ENCODE peak calls at places on chromosomes 5 and 9, in nine cellular contexts. One of them, this sample, is unnamed. For H3K27me3, the result is how much of the 10 kb centered on the place peaks cover.

GRCh38 chr9:114681594-114682332 is at the start of gene TEX48:
- DNase-seq in tibial nerve: peak
- DNase-seq in stomach: peak
- DNase-seq in uterus: peak
- DNase-seq in gastrocnemius medialis: peak
- DNase-seq in transverse colon: peak
- DNase-seq in spleen: peak
- DNase-seq in breast epithelium: no peak
- DNase-seq in ovary: no peak
- DNase-seq in this sample: no peak

GRCh38 chr9:129962376-129962765 is 80.6 kb downstream of the FNBP1 start:
- DNase-seq in tibial nerve: no peak
- DNase-seq in stomach: no peak
- DNase-seq in uterus: no peak
- DNase-seq in gastrocnemius medialis: no peak
- DNase-seq in transverse colon: no peak
- DNase-seq in spleen: no peak
- DNase-seq in breast epithelium: no peak
- DNase-seq in ovary: no peak
- DNase-seq in this sample: no peak

GRCh38 chr5:151528996-151529395 is 62.1 kb downstream of the FAT2 start:
- DNase-seq in tibial nerve: no peak
- DNase-seq in stomach: no peak
- DNase-seq in uterus: no peak
- DNase-seq in gastrocnemius medialis: no peak
- DNase-seq in transverse colon: no peak
- DNase-seq in spleen: no peak
- DNase-seq in breast epithelium: no peak
- DNase-seq in ovary: no peak
- DNase-seq in this sample: no peak

GRCh38 chr5:159301351-159301911 is 28.9 kb downstream of the IL12B start:
- DNase-seq in tibial nerve: no peak
- DNase-seq in stomach: no peak
- DNase-seq in uterus: no peak
- DNase-seq in gastrocnemius medialis: no peak
- DNase-seq in transverse colon: no peak
- DNase-seq in spleen: no peak
- DNase-seq in breast epithelium: no peak
- DNase-seq in ovary: no peak
- DNase-seq in this sample: no peak

GRCh38 chr9:85118990-85119755 is 449.6 kb downstream of the NTRK2 start:
- DNase-seq in tibial nerve: no peak
- DNase-seq in stomach: no peak
- DNase-seq in uterus: no peak
- DNase-seq in gastrocnemius medialis: no peak
- DNase-seq in transverse colon: no peak
- DNase-seq in spleen: no peak
- DNase-seq in breast epithelium: no peak
- DNase-seq in ovary: no peak
- DNase-seq in this sample: no peak

GRCh38 chr5:157464518-157465171 is 4.6 kb downstream of the NIPAL4 start:
- DNase-seq in tibial nerve: peak
- DNase-seq in stomach: peak
- DNase-seq in uterus: peak
- DNase-seq in gastrocnemius medialis: peak
- DNase-seq in transverse colon: peak
- DNase-seq in spleen: no peak
- DNase-seq in breast epithelium: no peak
- DNase-seq in ovary: peak
- DNase-seq in this sample: no peak

GRCh38 chr9:33858346-33858869 is 41.4 kb downstream of the UBE2R2 start:
- DNase-seq in tibial nerve: no peak
- DNase-seq in stomach: no peak
- DNase-seq in uterus: no peak
- DNase-seq in gastrocnemius medialis: no peak
- DNase-seq in transverse colon: no peak
- DNase-seq in spleen: peak
- DNase-seq in breast epithelium: no peak
- DNase-seq in ovary: no peak
- DNase-seq in this sample: no peak

GRCh38 chr9:137758067-137758466 is 119.5 kb upstream of the CACNA1B start:
- DNase-seq in tibial nerve: no peak
- DNase-seq in stomach: no peak
- DNase-seq in uterus: no peak
- DNase-seq in gastrocnemius medialis: no peak
- DNase-seq in transverse colon: no peak
- DNase-seq in spleen: no peak
- DNase-seq in breast epithelium: no peak
- DNase-seq in ovary: no peak
- DNase-seq in this sample: no peak

GRCh38 chr5:151600069-151600665 is 9.0 kb upstream of the FAT2 start:
- DNase-seq in tibial nerve: no peak
- DNase-seq in stomach: no peak
- DNase-seq in uterus: no peak
- DNase-seq in gastrocnemius medialis: no peak
- DNase-seq in transverse colon: no peak
- DNase-seq in spleen: no peak
- DNase-seq in breast epithelium: no peak
- DNase-seq in ovary: no peak
- DNase-seq in this sample: no peak

GRCh38 chr5:63121471-63121870 is 542.9 kb downstream of the LRRC70 start:
- DNase-seq in tibial nerve: no peak
- DNase-seq in stomach: no peak
- DNase-seq in uterus: no peak
- DNase-seq in gastrocnemius medialis: no peak
- DNase-seq in transverse colon: no peak
- DNase-seq in spleen: no peak
- DNase-seq in breast epithelium: no peak
- DNase-seq in ovary: no peak
- DNase-seq in this sample: no peak

GRCh38 chr5:63125862-63126261 is 547.2 kb downstream of the LRRC70 start:
- DNase-seq in tibial nerve: no peak
- DNase-seq in stomach: no peak
- DNase-seq in uterus: no peak
- DNase-seq in gastrocnemius medialis: no peak
- DNase-seq in transverse colon: no peak
- DNase-seq in spleen: no peak
- DNase-seq in breast epithelium: no peak
- DNase-seq in ovary: no peak
- DNase-seq in this sample: no peak

GRCh38 chr5:63127054-63127453 is 548.4 kb downstream of the LRRC70 start:
- DNase-seq in tibial nerve: no peak
- DNase-seq in stomach: no peak
- DNase-seq in uterus: no peak
- DNase-seq in gastrocnemius medialis: no peak
- DNase-seq in transverse colon: no peak
- DNase-seq in spleen: no peak
- DNase-seq in breast epithelium: no peak
- DNase-seq in ovary: no peak
- DNase-seq in this sample: no peak

GRCh38 chr5:63128018-63128417 is 549.4 kb downstream of the LRRC70 start:
- DNase-seq in tibial nerve: no peak
- DNase-seq in stomach: no peak
- DNase-seq in uterus: no peak
- DNase-seq in gastrocnemius medialis: no peak
- DNase-seq in transverse colon: no peak
- DNase-seq in spleen: no peak
- DNase-seq in breast epithelium: no peak
- DNase-seq in ovary: no peak
- DNase-seq in this sample: no peak

GRCh38 chr5:63125392-63125791 is 546.8 kb downstream of the LRRC70 start:
- DNase-seq in tibial nerve: no peak
- DNase-seq in stomach: no peak
- DNase-seq in uterus: no peak
- DNase-seq in gastrocnemius medialis: no peak
- DNase-seq in transverse colon: no peak
- DNase-seq in spleen: no peak
- DNase-seq in breast epithelium: no peak
- DNase-seq in ovary: no peak
- DNase-seq in this sample: no peak
- TF ChIP-seq POLR2A in tibial nerve: no peak
- TF ChIP-seq POLR2A in stomach: no peak
- TF ChIP-seq POLR2A in uterus: no peak
- TF ChIP-seq POLR2A in gastrocnemius medialis: no peak
- TF ChIP-seq POLR2A in transverse colon: no peak
- TF ChIP-seq POLR2A in spleen: no peak
- TF ChIP-seq POLR2A in breast epithelium: no peak
- TF ChIP-seq POLR2A in ovary: no peak
- TF ChIP-seq POLR2A in this sample: no peak

GRCh38 chr5:172565931-172566665 is 75.0 kb upstream of the NEURL1B start:
- DNase-seq in tibial nerve: no peak
- DNase-seq in stomach: no peak
- DNase-seq in uterus: no peak
- DNase-seq in gastrocnemius medialis: no peak
- DNase-seq in transverse colon: no peak
- DNase-seq in spleen: no peak
- DNase-seq in breast epithelium: no peak
- DNase-seq in ovary: no peak
- DNase-seq in this sample: no peak

GRCh38 chr5:172564883-172565282 is 76.2 kb upstream of the NEURL1B start:
- DNase-seq in tibial nerve: no peak
- DNase-seq in stomach: no peak
- DNase-seq in uterus: no peak
- DNase-seq in gastrocnemius medialis: no peak
- DNase-seq in transverse colon: no peak
- DNase-seq in spleen: no peak
- DNase-seq in breast epithelium: no peak
- DNase-seq in ovary: no peak
- DNase-seq in this sample: no peak

GRCh38 chr5:172565455-172565854 is 75.6 kb upstream of the NEURL1B start:
- DNase-seq in tibial nerve: no peak
- DNase-seq in stomach: no peak
- DNase-seq in uterus: no peak
- DNase-seq in gastrocnemius medialis: no peak
- DNase-seq in transverse colon: no peak
- DNase-seq in spleen: no peak
- DNase-seq in breast epithelium: no peak
- DNase-seq in ovary: no peak
- DNase-seq in this sample: no peak

GRCh38 chr5:172562443-172562842 is 78.6 kb upstream of the NEURL1B start:
- DNase-seq in tibial nerve: no peak
- DNase-seq in stomach: no peak
- DNase-seq in uterus: no peak
- DNase-seq in gastrocnemius medialis: no peak
- DNase-seq in transverse colon: no peak
- DNase-seq in spleen: no peak
- DNase-seq in breast epithelium: no peak
- DNase-seq in ovary: no peak
- DNase-seq in this sample: no peak

DNA sequence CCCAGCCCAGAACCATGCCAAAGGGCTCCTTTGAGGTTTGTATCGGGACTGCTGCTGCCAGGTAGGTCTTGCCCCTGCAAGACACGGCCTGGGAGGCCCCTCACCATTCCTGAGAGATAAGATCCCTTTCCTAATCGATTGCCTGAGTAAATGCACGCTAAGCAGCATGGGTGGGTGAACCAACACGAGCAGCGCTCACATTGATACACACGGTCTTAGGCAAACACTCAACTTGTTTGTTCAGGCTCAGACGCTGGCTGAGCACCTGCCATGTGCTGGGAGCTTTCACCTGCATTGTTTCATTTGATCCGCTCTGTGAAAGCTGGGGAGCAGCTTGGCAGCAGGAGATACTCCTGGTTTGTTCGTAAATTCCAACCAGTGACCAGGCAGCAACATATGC is 76.9 kb upstream of the NEURL1B start:
- DNase-seq in tibial nerve: no peak
- DNase-seq in stomach: peak
- DNase-seq in uterus: no peak
- DNase-seq in gastrocnemius medialis: no peak
- DNase-seq in transverse colon: no peak
- DNase-seq in spleen: no peak
- DNase-seq in breast epithelium: no peak
- DNase-seq in ovary: no peak
- DNase-seq in this sample: no peak
- H3K27me3 ChIP-seq in tibial nerve: under half
- H3K27me3 ChIP-seq in stomach: under half
- H3K27me3 ChIP-seq in uterus: under half
- H3K27me3 ChIP-seq in gastrocnemius medialis: under half
- H3K27me3 ChIP-seq in transverse colon: under half
- H3K27me3 ChIP-seq in spleen: under half
- H3K27me3 ChIP-seq in breast epithelium: under half
- H3K27me3 ChIP-seq in ovary: under half
- H3K27me3 ChIP-seq in this sample: under half

DNA sequence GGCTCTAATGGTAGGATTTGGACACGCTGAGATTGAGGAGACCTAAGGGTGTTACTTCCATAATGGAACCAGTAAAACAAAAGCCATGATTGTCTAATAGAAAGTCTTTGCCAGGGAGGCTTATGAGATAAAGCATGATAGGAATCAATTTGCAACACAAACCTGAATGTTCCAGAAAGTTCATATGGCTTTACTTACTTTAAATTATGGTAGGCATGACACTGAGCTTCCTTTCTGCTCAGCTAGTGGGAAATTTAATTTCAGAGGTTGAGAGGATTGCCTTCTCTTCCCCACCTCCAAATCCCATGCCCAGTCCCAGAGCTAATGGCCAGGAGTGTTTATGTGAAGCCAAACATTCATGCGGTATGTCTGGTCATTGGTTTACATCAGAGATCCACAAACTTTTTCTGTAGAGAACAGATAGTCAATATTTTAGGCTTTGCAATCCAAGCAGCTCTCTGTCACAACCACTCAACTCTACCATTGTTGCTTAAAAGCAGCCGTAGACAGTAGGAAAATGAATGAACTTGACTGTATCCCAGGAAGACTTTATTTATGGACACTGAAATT is 114.5 kb downstream of the UGCG start:
- DNase-seq in tibial nerve: no peak
- DNase-seq in stomach: no peak
- DNase-seq in uterus: no peak
- DNase-seq in gastrocnemius medialis: no peak
- DNase-seq in transverse colon: no peak
- DNase-seq in spleen: no peak
- DNase-seq in breast epithelium: no peak
- DNase-seq in ovary: no peak
- DNase-seq in this sample: no peak
- H3K4me3 ChIP-seq in tibial nerve: no peak
- H3K4me3 ChIP-seq in stomach: no peak
- H3K4me3 ChIP-seq in uterus: no peak
- H3K4me3 ChIP-seq in gastrocnemius medialis: no peak
- H3K4me3 ChIP-seq in transverse colon: no peak
- H3K4me3 ChIP-seq in spleen: no peak
- H3K4me3 ChIP-seq in breast epithelium: no peak
- H3K4me3 ChIP-seq in ovary: no peak
- H3K4me3 ChIP-seq in this sample: no peak

DNA sequence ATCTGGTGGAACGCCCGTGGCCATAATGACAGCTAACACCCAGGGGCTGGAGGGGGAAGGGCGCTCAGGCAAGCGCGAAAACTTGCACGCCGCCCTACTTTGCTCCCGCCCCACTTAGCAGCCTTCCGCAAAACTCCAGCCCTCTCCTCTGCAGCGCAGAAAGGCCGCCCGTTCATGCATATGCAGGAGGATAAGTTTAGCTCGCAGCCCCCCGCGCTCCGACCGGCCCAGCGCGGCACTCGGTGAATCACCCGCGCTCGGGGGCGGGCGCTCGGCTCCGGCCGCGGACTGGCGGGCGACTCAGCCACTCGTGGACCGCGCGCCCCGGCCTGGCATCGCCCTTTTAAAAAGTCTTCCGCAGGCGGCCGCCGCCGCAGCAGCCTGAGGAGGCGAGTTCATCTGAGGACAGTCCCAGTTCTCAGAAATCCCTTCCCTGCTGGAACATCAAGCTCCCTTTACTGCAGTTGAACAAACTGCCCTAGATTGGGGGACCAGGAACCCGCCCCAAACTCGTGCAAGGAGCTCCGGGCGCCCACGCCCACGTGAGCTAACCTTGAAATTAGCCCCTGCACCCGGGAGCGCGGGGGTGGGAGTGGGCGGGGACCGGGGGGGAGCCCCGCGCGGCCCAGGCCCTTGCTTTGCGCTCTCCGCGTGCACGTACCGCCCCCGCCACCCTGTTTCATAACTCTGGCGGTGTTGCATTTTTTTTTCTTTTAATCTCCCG is 4.5 kb upstream of the KLF9 start:
- DNase-seq in tibial nerve: peak
- DNase-seq in stomach: peak
- DNase-seq in uterus: peak
- DNase-seq in gastrocnemius medialis: peak
- DNase-seq in transverse colon: peak
- DNase-seq in spleen: peak
- DNase-seq in breast epithelium: peak
- DNase-seq in ovary: peak
- DNase-seq in this sample: peak
- TF ChIP-seq POLR2A in tibial nerve: peak
- TF ChIP-seq POLR2A in stomach: no peak
- TF ChIP-seq POLR2A in uterus: peak
- TF ChIP-seq POLR2A in gastrocnemius medialis: no peak
- TF ChIP-seq POLR2A in transverse colon: peak
- TF ChIP-seq POLR2A in spleen: peak
- TF ChIP-seq POLR2A in breast epithelium: peak
- TF ChIP-seq POLR2A in ovary: peak
- TF ChIP-seq POLR2A in this sample: no peak